ENCODE peak calls at places on chromosomes 3 and 15, in six cellular contexts. X, S, V, U, K and E are unnamed samples. For H3K36me3, the result is how much of the 10 kb centered on the place peaks cover.

GRCh38 chr3:133021206-133021605 is 17.0 kb upstream of the TMEM108 start:
- DNase-seq in X (no peak), S (no peak), V (no peak), U (no peak), K (no peak), E (no peak)

GRCh38 chr15:76333309-76333708 is 3.3 kb upstream of the ISL2 start:
- DNase-seq in X (no peak), S (no peak), V (no peak), U (no peak), K (no peak), E (no peak)

GRCh38 chr15:101609742-101610627 is 42.2 kb downstream of the TM2D3 start:
- DNase-seq in X (no peak), S (no peak), V (no peak), U (no peak), K (no peak), E (no peak)

GRCh38 chr3:124878561-124879394 is 8.4 kb downstream of the ITGB5 start:
- DNase-seq in X (peak), S (peak), V (no peak), U (no peak), K (no peak), E (no peak)

GRCh38 chr15:64246364-64247189 is 83.8 kb upstream of the PPIB start:
- DNase-seq in X (peak), S (no peak), V (no peak), U (no peak), K (no peak), E (no peak)

GRCh38 chr15:63028442-63029110 is 14.0 kb upstream of the TPM1 start:
- DNase-seq in X (no peak), S (no peak), V (no peak), U (no peak), K (no peak), E (no peak)

GRCh38 chr3:58725326-58725853 is 58.8 kb upstream of the FAM3D start:
- DNase-seq in X (no peak), S (no peak), V (no peak), U (no peak), K (no peak), E (no peak)

GRCh38 chr3:104909721-104910120 is 457.0 kb upstream of the ALCAM start:
- DNase-seq in X (peak), S (no peak), V (no peak), U (no peak), K (no peak), E (no peak)

GRCh38 chr15:31338879-31339557 is 12.4 kb downstream of the KLF13 start:
- DNase-seq in X (peak), S (no peak), V (peak), U (no peak), K (peak), E (no peak)

GRCh38 chr15:31339558-31339895 is 12.9 kb downstream of the KLF13 start:
- DNase-seq in X (no peak), S (no peak), V (no peak), U (no peak), K (no peak), E (no peak)

GRCh38 chr15:31340591-31340990 is 14.0 kb downstream of the KLF13 start:
- DNase-seq in X (no peak), S (no peak), V (no peak), U (no peak), K (no peak), E (no peak)

GRCh38 chr15:31341036-31341435 is 14.4 kb downstream of the KLF13 start:
- DNase-seq in X (no peak), S (no peak), V (no peak), U (no peak), K (no peak), E (no peak)

DNA sequence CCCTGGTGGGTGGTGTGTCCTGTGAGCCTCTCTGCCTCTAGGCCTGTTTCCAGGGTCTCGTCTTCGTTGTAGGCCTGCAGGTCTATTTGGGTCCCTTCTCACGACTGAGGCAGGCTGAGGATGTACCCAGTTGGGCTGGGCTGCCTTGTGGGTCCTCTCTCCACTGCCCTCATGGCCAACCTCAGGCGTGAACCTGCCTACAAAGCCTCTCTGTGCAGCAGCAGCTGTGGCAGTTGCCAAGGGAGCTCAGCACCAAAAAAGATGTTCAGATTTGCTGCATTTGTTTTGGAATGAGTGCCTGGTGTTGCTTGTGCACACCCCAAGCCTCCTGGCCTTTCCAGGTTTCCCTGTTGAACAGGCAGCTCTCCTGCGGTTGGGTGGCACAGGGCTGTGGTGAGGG is 13.4 kb downstream of the KLF13 start:
- DNase-seq in X (no peak), S (no peak), V (no peak), U (no peak), K (no peak), E (no peak)
- H3K4me3 ChIP-seq in X (no peak), S (no peak), V (no peak), U (no peak), K (no peak), E (no peak)

GRCh38 chr3:65895084-65895483 is 143.6 kb downstream of the MAGI1 start:
- DNase-seq in X (peak), S (no peak), V (no peak), U (no peak), K (no peak), E (no peak)
- H3K27ac ChIP-seq in X (peak), S (no peak), V (no peak), U (no peak), K (no peak), E (no peak)

GRCh38 chr3:141179983-141180382 is 51.6 kb upstream of the PXYLP1 start:
- DNase-seq in X (no peak), S (no peak), V (no peak), U (no peak), K (no peak), E (no peak)
- H3K36me3 ChIP-seq in X (under half), S (under half), V (under half), U (under half), K (under half), E (under half)

GRCh38 chr15:70492240-70493177 is 270.8 kb downstream of the UACA start:
- DNase-seq in X (peak), S (peak), V (peak), U (peak), K (peak), E (no peak)
- H3K4me3 ChIP-seq in X (peak), S (no peak), V (no peak), U (peak), K (no peak), E (no peak)

DNA sequence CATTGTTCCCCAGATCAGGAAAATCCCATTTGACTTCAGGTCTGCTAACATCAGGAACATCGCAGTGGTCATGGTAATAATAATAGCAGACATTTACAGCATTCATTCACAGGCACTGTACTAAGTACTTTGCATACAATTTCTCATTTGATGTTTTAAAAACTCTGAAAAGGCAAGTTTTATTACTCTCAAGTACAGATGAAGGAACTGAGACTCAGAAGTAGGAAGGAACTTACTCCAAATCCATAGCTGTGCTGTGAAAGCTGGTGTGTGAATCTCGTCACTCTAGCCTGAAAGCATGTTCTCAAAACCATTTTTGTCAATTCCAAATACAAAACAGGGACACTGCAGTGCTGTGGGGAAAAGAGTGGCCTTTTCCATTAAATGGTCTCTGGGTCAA is 179.9 kb downstream of the FAM43A start:
- DNase-seq in X (no peak), S (no peak), V (peak), U (no peak), K (no peak), E (no peak)
- H3K27ac ChIP-seq in X (no peak), S (no peak), V (no peak), U (no peak), K (peak), E (no peak)